ENCODE peak calls at places on chromosomes 12 and 14, in five cellular contexts. F, T, M, V and Y are unnamed samples.
A peak's percentile ranks its signal among the peaks of the same experiment; 100 is the strongest.

GRCh38 chr12:7709969-7710368 is 1.3 kb upstream of the DPPA3 start:
- DNase-seq in V (no peak), M (no peak), F (no peak), T (no peak), Y (no peak)

GRCh38 chr14:78782551-78782950 is 612.4 kb downstream of the NRXN3 start:
- DNase-seq in V (no peak), M (no peak), F (no peak), T (no peak), Y (no peak)

GRCh38 chr12:94586589-94587259 is 63.6 kb downstream of the TMCC3 start:
- DNase-seq in M (no peak), F (no peak), T (no peak), V (no peak), Y (no peak)

GRCh38 chr14:87529081-87529480 is 463.9 kb downstream of the GALC start:
- DNase-seq in V (no peak), F (no peak), T (no peak), M (peak; percentile 79), Y (no peak)

GRCh38 chr12:9699269-9699897 is 29.9 kb downstream of the CLEC2D start:
- DNase-seq in T (no peak), F (no peak), M (no peak), V (no peak), Y (no peak)

GRCh38 chr12:76489737-76490136 is 69.8 kb downstream of the OSBPL8 start:
- DNase-seq in V (no peak), T (peak; percentile 31), M (no peak), F (no peak), Y (peak; percentile 22)

GRCh38 chr14:73784065-73784987 is 67.3 kb upstream of the PTGR2 start:
- DNase-seq in M (peak; percentile 27), F (no peak), V (no peak), T (peak; percentile 70), Y (peak; percentile 92)

GRCh38 chr14:79515158-79515557 is 696.1 kb downstream of the DIO2 start:
- DNase-seq in M (no peak), F (no peak), T (no peak), V (no peak), Y (peak; percentile 29)

DNA sequence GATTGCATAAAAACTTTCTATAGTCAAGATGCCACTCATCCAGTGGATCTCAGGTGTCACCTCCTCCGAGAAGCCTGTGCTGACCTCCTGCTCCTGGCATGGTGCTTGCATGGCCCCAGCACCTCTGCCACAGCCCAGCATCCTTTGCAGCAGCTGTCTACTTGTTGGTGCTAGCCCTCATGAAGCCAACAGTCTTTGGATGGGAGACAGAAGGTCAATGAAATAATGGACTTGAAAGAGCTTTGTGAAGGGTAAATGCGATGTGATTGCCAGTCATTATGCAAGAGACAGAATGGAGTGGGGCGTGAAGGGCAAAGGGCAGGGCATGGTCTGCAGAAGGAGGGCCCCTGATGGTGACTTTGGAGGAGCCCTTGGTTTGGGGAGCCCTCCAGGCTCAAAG is 63.0 kb upstream of the CLMN start:
- DNase-seq in M (no peak), V (no peak), F (no peak), T (no peak), Y (no peak)
- H3K23ac ChIP-seq in M (no peak overlapping the region), V (no peak overlapping the region), F (peak overlapping the region; percentile 69), T (no peak overlapping the region), Y (no peak overlapping the region)

GRCh38 chr12:65998536-65999530 is 131.7 kb downstream of the LLPH start:
- DNase-seq in T (peak; percentile 17), V (no peak), M (no peak), F (no peak), Y (no peak)
- H4K91ac ChIP-seq in T (no peak overlapping the region), V (no peak overlapping the region), M (no peak overlapping the region), F (no peak overlapping the region), Y (no peak overlapping the region)

DNA sequence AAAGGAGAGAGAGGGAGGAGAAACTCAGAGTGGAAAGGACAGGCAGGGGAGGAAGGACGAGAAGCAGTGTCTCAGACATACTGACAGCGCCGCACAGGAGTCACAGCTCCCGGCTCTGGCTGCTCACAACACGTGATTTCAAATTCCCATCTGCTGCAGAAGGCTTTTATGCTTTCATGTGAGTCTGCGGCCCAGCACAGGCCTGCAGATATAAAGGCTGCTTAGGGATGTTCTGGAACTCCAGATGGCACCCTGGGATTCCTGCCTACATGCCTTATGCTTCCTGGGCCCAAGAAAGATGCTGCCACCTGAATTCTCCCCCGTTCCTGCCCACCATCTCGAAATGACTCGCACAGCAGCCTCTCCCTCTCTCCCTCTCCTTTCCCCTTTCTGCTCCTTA is 89.6 kb downstream of the NUAK1 start:
- DNase-seq in T (no peak), V (no peak), F (no peak), M (no peak), Y (no peak)
- H3K23ac ChIP-seq in T (no peak overlapping the region), V (no peak overlapping the region), F (no peak overlapping the region), M (no peak overlapping the region), Y (no peak overlapping the region)

GRCh38 chr14:77025744-77026165 is 2.8 kb downstream of the IRF2BPL start:
- DNase-seq in T (no peak), V (no peak), F (no peak), M (no peak), Y (no peak)
- H4K91ac ChIP-seq in T (peak overlapping the region; percentile 87), V (peak overlapping the region; percentile 79), F (no peak overlapping the region), M (no peak overlapping the region), Y (peak overlapping the region; percentile 83)

GRCh38 chr14:24115451-24116110 is 832 bp upstream of the NRL start:
- DNase-seq in V (no peak), F (no peak), M (no peak), T (no peak), Y (no peak)

GRCh38 chr14:24116111-24116809 is 1.5 kb upstream of the NRL start:
- DNase-seq in V (no peak), T (no peak), M (no peak), F (no peak), Y (no peak)

GRCh38 chr14:24113379-24113800 is 1.2 kb upstream of the DCAF11 start:
- DNase-seq in F (no peak), M (no peak), T (no peak), V (no peak), Y (no peak)

GRCh38 chr14:24113801-24114535 is 609 bp upstream of the DCAF11 start:
- DNase-seq in M (peak; percentile 89), V (peak; percentile 54), F (peak; percentile 81), T (peak; percentile 87), Y (peak; percentile 96)

GRCh38 chr14:24114536-24115450 is at the start of the genes DCAF11 and NRL:
- DNase-seq in M (peak; percentile 99), V (peak; percentile 96), F (peak; percentile 99), T (peak; percentile 100), Y (peak; percentile 100)
- H3K23ac ChIP-seq in M (no peak within 1 kb of the TSS), V (no peak within 1 kb of the TSS), F (peak within 1 kb of the TSS; percentile 98), T (peak within 1 kb of the TSS; percentile 95), Y (peak within 1 kb of the TSS; percentile 16)

GRCh38 chr12:2284321-2284813 is 231.6 kb downstream of the CACNA1C start:
- DNase-seq in F (no peak), V (no peak), M (no peak), T (peak; percentile 84), Y (peak; percentile 65)

GRCh38 chr12:2285462-2285861 is 232.7 kb downstream of the CACNA1C start:
- DNase-seq in M (no peak), F (no peak), T (no peak), V (no peak), Y (no peak)

GRCh38 chr12:2283910-2284309 is 231.1 kb downstream of the CACNA1C start:
- DNase-seq in V (no peak), T (peak; percentile 53), F (no peak), M (no peak), Y (peak; percentile 28)

GRCh38 chr12:2286051-2286450 is 233.3 kb downstream of the CACNA1C start:
- DNase-seq in T (no peak), M (no peak), V (no peak), F (no peak), Y (no peak)

GRCh38 chr12:2284857-2285256 is 232.1 kb downstream of the CACNA1C start:
- DNase-seq in T (peak; percentile 73), M (peak; percentile 95), F (peak; percentile 59), V (peak; percentile 64), Y (peak; percentile 72)
- H4K91ac ChIP-seq in T (peak overlapping the region; percentile 89), M (no peak overlapping the region), F (no peak overlapping the region), V (no peak overlapping the region), Y (peak overlapping the region; percentile 90)

GRCh38 chr14:21077672-21078071 is 7.6 kb downstream of the ARHGEF40 start:
- DNase-seq in F (no peak), V (no peak), M (no peak), T (no peak), Y (no peak)
- H3K23ac ChIP-seq in F (no peak overlapping the region), V (no peak overlapping the region), M (no peak overlapping the region), T (no peak overlapping the region), Y (no peak overlapping the region)

GRCh38 chr12:33593753-33594152 is 154.1 kb upstream of the SYT10 start:
- DNase-seq in F (no peak), M (no peak), V (no peak), T (no peak), Y (no peak)

GRCh38 chr12:33586576-33586975 is 147.0 kb upstream of the SYT10 start:
- DNase-seq in F (no peak), M (no peak), T (no peak), V (no peak), Y (no peak)

GRCh38 chr12:33589609-33590114 is 150.0 kb upstream of the SYT10 start:
- DNase-seq in M (no peak), T (no peak), V (no peak), F (no peak), Y (no peak)

GRCh38 chr12:33588725-33589405 is 149.2 kb upstream of the SYT10 start:
- DNase-seq in V (no peak), F (no peak), M (no peak), T (no peak), Y (no peak)

DNA sequence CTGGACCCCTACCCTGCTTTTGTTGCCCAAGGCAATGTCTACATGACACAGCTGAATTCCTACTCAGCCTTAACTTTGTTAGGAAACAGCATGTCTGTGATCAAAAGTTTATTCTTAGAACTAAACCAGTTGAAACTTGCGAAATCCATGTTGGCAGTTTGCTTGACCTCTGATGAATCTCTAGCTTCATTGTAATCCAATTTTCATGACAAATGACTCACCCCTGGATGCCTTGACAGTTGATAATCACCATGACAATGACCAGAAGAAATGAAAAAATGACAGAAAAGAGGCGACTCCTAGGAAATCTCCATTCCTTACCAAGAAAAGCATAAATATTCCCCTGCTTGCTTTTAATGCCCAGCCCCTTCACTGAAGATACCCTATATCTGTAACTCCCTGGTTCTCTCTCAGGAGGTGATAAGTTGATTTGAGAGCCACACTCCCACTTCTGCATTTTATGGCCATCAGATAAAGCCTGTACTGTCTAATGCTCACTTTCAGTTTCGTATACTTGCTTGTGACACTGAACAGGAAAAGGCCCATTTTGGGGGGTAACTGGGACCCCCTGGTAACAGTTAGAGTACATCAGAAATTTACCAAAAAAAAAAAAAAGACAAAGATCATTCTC is 148.6 kb upstream of the SYT10 start:
- DNase-seq in M (no peak), V (peak; percentile 64), F (peak; percentile 35), T (no peak), Y (peak; percentile 35)
- H4K91ac ChIP-seq in M (no peak overlapping the region), V (no peak overlapping the region), F (no peak overlapping the region), T (no peak overlapping the region), Y (no peak overlapping the region)